ENCODE peak calls at places on chromosomes 3 and 15, in five cellular contexts. One of them, this sample, is unnamed. For H3K4me1, the result is how much of the 10 kb centered on the place peaks cover.

GRCh38 chr3:18669374-18669773 is 244.2 kb upstream of the SATB1 start:
- DNase-seq in cardiac muscle cell: no peak
- DNase-seq in ascending aorta: no peak
- DNase-seq in A549: no peak
- DNase-seq in MM.1S: no peak
- DNase-seq in this sample: no peak

GRCh38 chr3:4717363-4717740 is 224.2 kb downstream of the ITPR1 start:
- DNase-seq in cardiac muscle cell: no peak
- DNase-seq in ascending aorta: no peak
- DNase-seq in A549: no peak
- DNase-seq in MM.1S: no peak
- DNase-seq in this sample: no peak

GRCh38 chr15:96332854-96333193 is 2.3 kb downstream of the NR2F2 start:
- DNase-seq in cardiac muscle cell: peak
- DNase-seq in ascending aorta: no peak
- DNase-seq in A549: no peak
- DNase-seq in MM.1S: no peak
- DNase-seq in this sample: no peak

GRCh38 chr15:70628542-70628941 is 134.8 kb downstream of the UACA start:
- DNase-seq in cardiac muscle cell: no peak
- DNase-seq in ascending aorta: no peak
- DNase-seq in A549: no peak
- DNase-seq in MM.1S: no peak
- DNase-seq in this sample: no peak

GRCh38 chr15:78937132-78937739 is 7.6 kb downstream of the CTSH start:
- DNase-seq in cardiac muscle cell: peak
- DNase-seq in ascending aorta: no peak
- DNase-seq in A549: no peak
- DNase-seq in MM.1S: no peak
- DNase-seq in this sample: no peak

GRCh38 chr15:78830514-78831228 is 19.4 kb upstream of the ADAMTS7 start:
- DNase-seq in cardiac muscle cell: peak
- DNase-seq in ascending aorta: no peak
- DNase-seq in A549: no peak
- DNase-seq in MM.1S: no peak
- DNase-seq in this sample: no peak

GRCh38 chr3:148718982-148719862 is 21.5 kb downstream of the AGTR1 start:
- DNase-seq in cardiac muscle cell: peak
- DNase-seq in ascending aorta: no peak
- DNase-seq in A549: no peak
- DNase-seq in MM.1S: no peak
- DNase-seq in this sample: no peak

GRCh38 chr3:136817448-136817847 is 1.5 kb upstream of the SLC35G2 start:
- DNase-seq in cardiac muscle cell: no peak
- DNase-seq in ascending aorta: no peak
- DNase-seq in A549: no peak
- DNase-seq in MM.1S: no peak
- DNase-seq in this sample: no peak

GRCh38 chr3:41683666-41684350 is 278.1 kb downstream of the ULK4 start:
- DNase-seq in cardiac muscle cell: peak
- DNase-seq in ascending aorta: no peak
- DNase-seq in A549: no peak
- DNase-seq in MM.1S: no peak
- DNase-seq in this sample: peak

GRCh38 chr3:52083556-52084087 is 27.3 kb upstream of the DUSP7 start:
- DNase-seq in cardiac muscle cell: no peak
- DNase-seq in ascending aorta: no peak
- DNase-seq in A549: no peak
- DNase-seq in MM.1S: no peak
- DNase-seq in this sample: no peak

GRCh38 chr3:138594150-138594934 is at the start of gene CEP70:
- DNase-seq in cardiac muscle cell: peak
- DNase-seq in ascending aorta: peak
- DNase-seq in A549: peak
- DNase-seq in MM.1S: peak
- DNase-seq in this sample: peak

GRCh38 chr3:149657458-149657795 is 398 bp downstream of the WWTR1 start:
- DNase-seq in cardiac muscle cell: peak
- DNase-seq in ascending aorta: no peak
- DNase-seq in A549: peak
- DNase-seq in MM.1S: no peak
- DNase-seq in this sample: peak

GRCh38 chr15:81330351-81331085 is 6.6 kb upstream of the STARD5 start:
- DNase-seq in cardiac muscle cell: peak
- DNase-seq in ascending aorta: no peak
- DNase-seq in A549: no peak
- DNase-seq in MM.1S: no peak
- DNase-seq in this sample: no peak

GRCh38 chr3:14122301-14122700 is 2.4 kb downstream of the CHCHD4 start:
- DNase-seq in cardiac muscle cell: no peak
- DNase-seq in ascending aorta: no peak
- DNase-seq in A549: no peak
- DNase-seq in MM.1S: peak
- DNase-seq in this sample: no peak

GRCh38 chr3:14123308-14124222 is 1.1 kb downstream of the CHCHD4 start:
- DNase-seq in cardiac muscle cell: no peak
- DNase-seq in ascending aorta: no peak
- DNase-seq in A549: no peak
- DNase-seq in MM.1S: peak
- DNase-seq in this sample: no peak

GRCh38 chr3:14120111-14120920 is 4.4 kb downstream of the CHCHD4 start:
- DNase-seq in cardiac muscle cell: no peak
- DNase-seq in ascending aorta: no peak
- DNase-seq in A549: no peak
- DNase-seq in MM.1S: no peak
- DNase-seq in this sample: no peak

GRCh38 chr3:14119651-14120050 is 5.0 kb downstream of the CHCHD4 start:
- DNase-seq in cardiac muscle cell: no peak
- DNase-seq in ascending aorta: no peak
- DNase-seq in A549: no peak
- DNase-seq in MM.1S: peak
- DNase-seq in this sample: no peak

GRCh38 chr3:14121859-14122258 is 2.8 kb downstream of the CHCHD4 start:
- DNase-seq in cardiac muscle cell: no peak
- DNase-seq in ascending aorta: no peak
- DNase-seq in A549: no peak
- DNase-seq in MM.1S: no peak
- DNase-seq in this sample: no peak
- H3K4me1 ChIP-seq in cardiac muscle cell: under half
- H3K4me1 ChIP-seq in ascending aorta: under half
- H3K4me1 ChIP-seq in A549: under half
- H3K4me1 ChIP-seq in MM.1S: half or more
- H3K4me1 ChIP-seq in this sample: under half

GRCh38 chr3:159080236-159080635 is 278.4 kb downstream of the MFSD1 start:
- DNase-seq in cardiac muscle cell: no peak
- DNase-seq in ascending aorta: no peak
- DNase-seq in A549: no peak
- DNase-seq in MM.1S: no peak
- DNase-seq in this sample: no peak
- H3K4me3 ChIP-seq in cardiac muscle cell: no peak
- H3K4me3 ChIP-seq in ascending aorta: no peak
- H3K4me3 ChIP-seq in A549: no peak
- H3K4me3 ChIP-seq in MM.1S: no peak
- H3K4me3 ChIP-seq in this sample: no peak

GRCh38 chr3:158912188-158912587 is 110.3 kb downstream of the MFSD1 start:
- DNase-seq in cardiac muscle cell: no peak
- DNase-seq in ascending aorta: no peak
- DNase-seq in A549: no peak
- DNase-seq in MM.1S: no peak
- DNase-seq in this sample: peak
- TF ChIP-seq CTCF in cardiac muscle cell: no peak
- TF ChIP-seq CTCF in ascending aorta: no peak
- TF ChIP-seq CTCF in A549: no peak
- TF ChIP-seq CTCF in MM.1S: peak
- TF ChIP-seq CTCF in this sample: no peak

GRCh38 chr15:77503764-77504163 is 83.1 kb downstream of the HMG20A start:
- DNase-seq in cardiac muscle cell: no peak
- DNase-seq in ascending aorta: no peak
- DNase-seq in A549: no peak
- DNase-seq in MM.1S: no peak
- DNase-seq in this sample: no peak

GRCh38 chr15:77502379-77503095 is 81.8 kb downstream of the HMG20A start:
- DNase-seq in cardiac muscle cell: no peak
- DNase-seq in ascending aorta: no peak
- DNase-seq in A549: no peak
- DNase-seq in MM.1S: no peak
- DNase-seq in this sample: no peak

GRCh38 chr15:77504871-77505270 is 84.2 kb downstream of the HMG20A start:
- DNase-seq in cardiac muscle cell: no peak
- DNase-seq in ascending aorta: no peak
- DNase-seq in A549: no peak
- DNase-seq in MM.1S: no peak
- DNase-seq in this sample: no peak

GRCh38 chr15:77504310-77504709 is 83.6 kb downstream of the HMG20A start:
- DNase-seq in cardiac muscle cell: no peak
- DNase-seq in ascending aorta: no peak
- DNase-seq in A549: no peak
- DNase-seq in MM.1S: no peak
- DNase-seq in this sample: no peak

DNA sequence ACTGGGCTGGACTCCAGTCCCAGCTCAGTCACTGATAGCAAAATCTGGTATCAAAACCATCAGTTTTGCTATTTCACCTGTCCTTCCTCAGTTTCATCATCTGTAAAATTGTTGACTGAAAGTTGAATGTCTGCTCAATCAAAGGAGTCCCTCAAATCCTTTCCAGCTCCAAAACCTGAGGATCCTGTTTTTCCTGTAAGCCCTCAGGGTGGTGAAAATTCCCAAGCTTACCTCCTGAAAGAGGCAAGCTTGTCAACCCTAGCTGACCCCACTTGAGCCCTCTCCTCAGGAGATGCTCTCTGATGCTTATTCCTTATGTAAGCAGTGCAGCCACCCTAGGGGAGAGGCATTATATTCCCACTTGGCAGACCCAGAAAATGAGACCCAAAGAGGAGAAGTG is 82.6 kb downstream of the HMG20A start:
- DNase-seq in cardiac muscle cell: no peak
- DNase-seq in ascending aorta: no peak
- DNase-seq in A549: no peak
- DNase-seq in MM.1S: no peak
- DNase-seq in this sample: peak
- H3K4me1 ChIP-seq in cardiac muscle cell: under half
- H3K4me1 ChIP-seq in ascending aorta: under half
- H3K4me1 ChIP-seq in A549: under half
- H3K4me1 ChIP-seq in MM.1S: under half
- H3K4me1 ChIP-seq in this sample: under half

DNA sequence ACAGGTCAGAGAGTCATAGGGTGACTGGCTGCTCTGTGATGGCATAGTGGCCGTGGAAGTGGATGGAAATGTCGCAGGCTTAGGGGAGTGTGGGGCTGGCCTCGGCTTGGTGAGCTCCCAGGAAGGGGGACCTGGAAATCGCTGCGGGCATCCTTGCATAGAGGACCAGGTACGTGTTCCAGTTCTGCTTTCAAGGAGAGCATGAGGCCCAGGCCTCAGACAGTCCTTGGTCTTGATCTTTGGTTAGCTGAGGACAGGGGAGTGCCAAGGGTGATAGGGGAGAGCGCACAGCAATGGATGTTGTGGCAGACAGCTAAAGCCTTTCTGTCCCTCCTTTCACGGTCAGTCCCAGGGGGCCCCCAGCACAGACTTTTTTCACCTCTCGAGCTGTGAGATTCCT is 110.5 kb downstream of the SNRPN start:
- DNase-seq in cardiac muscle cell: no peak
- DNase-seq in ascending aorta: no peak
- DNase-seq in A549: no peak
- DNase-seq in MM.1S: no peak
- DNase-seq in this sample: no peak
- H3K4me3 ChIP-seq in cardiac muscle cell: no peak
- H3K4me3 ChIP-seq in ascending aorta: no peak
- H3K4me3 ChIP-seq in A549: no peak
- H3K4me3 ChIP-seq in MM.1S: no peak
- H3K4me3 ChIP-seq in this sample: no peak

GRCh38 chr3:189267981-189268613 is 96.3 kb downstream of the TPRG1 start:
- DNase-seq in cardiac muscle cell: peak
- DNase-seq in ascending aorta: no peak
- DNase-seq in A549: peak
- DNase-seq in MM.1S: no peak
- DNase-seq in this sample: peak

GRCh38 chr3:189269356-189269755 is 97.6 kb downstream of the TPRG1 start:
- DNase-seq in cardiac muscle cell: peak
- DNase-seq in ascending aorta: no peak
- DNase-seq in A549: no peak
- DNase-seq in MM.1S: no peak
- DNase-seq in this sample: no peak

GRCh38 chr3:189272500-189273119 is 100.8 kb downstream of the TPRG1 start:
- DNase-seq in cardiac muscle cell: peak
- DNase-seq in ascending aorta: no peak
- DNase-seq in A549: peak
- DNase-seq in MM.1S: no peak
- DNase-seq in this sample: no peak

GRCh38 chr3:189273736-189274135 is 102.0 kb downstream of the TPRG1 start:
- DNase-seq in cardiac muscle cell: no peak
- DNase-seq in ascending aorta: no peak
- DNase-seq in A549: no peak
- DNase-seq in MM.1S: no peak
- DNase-seq in this sample: no peak

GRCh38 chr3:189270248-189270832 is 98.6 kb downstream of the TPRG1 start:
- DNase-seq in cardiac muscle cell: peak
- DNase-seq in ascending aorta: no peak
- DNase-seq in A549: peak
- DNase-seq in MM.1S: peak
- DNase-seq in this sample: peak
- TF ChIP-seq CTCF in cardiac muscle cell: peak
- TF ChIP-seq CTCF in ascending aorta: peak
- TF ChIP-seq CTCF in A549: peak
- TF ChIP-seq CTCF in MM.1S: peak
- TF ChIP-seq CTCF in this sample: peak